ENCODE peak calls at places on chromosomes 16 and 17, in nine cellular contexts. O is gastroesophageal sphincter; K is lower lobe of right lung; L is naive thymus-derived CD8-positive, alpha-beta T cell; Z is T-cell; Y is activated CD4-positive, alpha-beta T cell treated with anti-CD3 and anti-CD28 coated beads for 36 hours; D is omental fat pad; F is pancreas; U is CD8-positive, alpha-beta T cell. N is an unnamed sample.

GRCh38 chr17:20289984-20290383 is 177.4 kb downstream of the LGALS9B start:
- ATAC-seq in O (no peak), K (no peak), L (no peak), Z (no peak), Y (no peak), D (no peak), F (no peak), U (no peak), N (no peak)

GRCh38 chr16:11326084-11326736 is 19.0 kb upstream of the RMI2 start:
- ATAC-seq in O (no peak), K (peak), L (no peak), Z (no peak), Y (peak), D (no peak), F (peak), U (no peak), N (no peak)

GRCh38 chr17:7513850-7514419 is 29.8 kb downstream of the POLR2A start:
- ATAC-seq in O (no peak), K (peak), L (peak), Z (no peak), Y (no peak), D (peak), F (no peak), U (no peak), N (no peak)

GRCh38 chr16:24970708-24971107 is 44.5 kb downstream of the ARHGAP17 start:
- ATAC-seq in O (no peak), K (no peak), L (no peak), Z (no peak), Y (no peak), D (no peak), F (no peak), U (no peak), N (no peak)

GRCh38 chr16:86038923-86039310 is 140.0 kb downstream of the IRF8 start:
- ATAC-seq in O (no peak), K (no peak), L (peak), Z (peak), Y (no peak), D (no peak), F (no peak), U (peak), N (no peak)

GRCh38 chr17:68356520-68356919 is 65.2 kb downstream of the ARSG start:
- ATAC-seq in O (no peak), K (peak), L (peak), Z (peak), Y (peak), D (no peak), F (peak), U (peak), N (peak)

GRCh38 chr16:1823821-1824220 is 2.8 kb downstream of the HAGH start:
- ATAC-seq in O (no peak), K (no peak), L (no peak), Z (no peak), Y (no peak), D (no peak), F (no peak), U (no peak), N (no peak)

GRCh38 chr16:12390644-12391043 is 413.0 kb downstream of the CPPED1 start:
- ATAC-seq in O (no peak), K (no peak), L (no peak), Z (no peak), Y (no peak), D (no peak), F (no peak), U (no peak), N (no peak)

GRCh38 chr17:60941028-60941427 is 263.4 kb downstream of the BCAS3 start:
- ATAC-seq in O (peak), K (peak), L (no peak), Z (no peak), Y (no peak), D (no peak), F (peak), U (no peak), N (no peak)

GRCh38 chr16:89315791-89316581 is 98.5 kb downstream of the ZNF778 start:
- ATAC-seq in O (peak), K (peak), L (peak), Z (peak), Y (peak), D (no peak), F (peak), U (peak), N (peak)

GRCh38 chr16:67169642-67170167 is 633 bp upstream of the NOL3 start:
- ATAC-seq in O (no peak), K (no peak), L (peak), Z (no peak), Y (no peak), D (no peak), F (peak), U (no peak), N (no peak)

GRCh38 chr17:76003915-76004314 is 3.3 kb downstream of the CDK3 start:
- ATAC-seq in O (no peak), K (no peak), L (no peak), Z (no peak), Y (no peak), D (no peak), F (no peak), U (no peak), N (no peak)

GRCh38 chr16:57071840-57072541 is 20.4 kb upstream of the CPNE2 start:
- ATAC-seq in O (peak), K (no peak), L (no peak), Z (no peak), Y (peak), D (peak), F (no peak), U (peak), N (no peak)

N was measured in stimulated activated memory B cell treated with anti-CD40 and anti-IgM and Interleukin-4, amounts not matched to agents 10 μg/mL and 1 μg/mL and 100 μg/mL, for 72 hours.